ENCODE peak calls at places on chromosomes 16 and 17, in six cellular contexts. I, E, F, K, D and G are unnamed samples.

GRCh38 chr17:78144146-78144719 is 2.0 kb upstream of the C17orf99 start:
- DNase-seq in E (peak), K (peak), I (peak), F (peak), D (no peak), G (no peak)

GRCh38 chr16:1991588-1992474 is 2.1 kb downstream of the SYNGR3 start:
- DNase-seq in D (peak), K (peak), F (peak), E (peak), I (peak), G (peak)

GRCh38 chr16:83138976-83139690 is 512.4 kb downstream of the CDH13 start:
- DNase-seq in I (peak), K (no peak), F (peak), D (no peak), E (no peak), G (no peak)

GRCh38 chr16:49539758-49540157 is 166.2 kb downstream of the C16orf78 start:
- DNase-seq in E (no peak), I (no peak), D (no peak), K (no peak), F (no peak), G (no peak)

GRCh38 chr16:3609895-3610697 is 1.3 kb downstream of the SLX4 start:
- DNase-seq in E (peak), I (no peak), D (no peak), K (no peak), F (no peak), G (no peak)

GRCh38 chr16:56202036-56202435 is 10.7 kb downstream of the GNAO1 start:
- DNase-seq in E (no peak), I (peak), K (peak), F (no peak), D (no peak), G (no peak)

GRCh38 chr16:53912155-53912554 is 208.2 kb downstream of the FTO start:
- DNase-seq in D (no peak), E (no peak), F (no peak), K (no peak), I (no peak), G (no peak)

GRCh38 chr17:6843241-6843890 is 11.8 kb upstream of the TEKT1 start:
- DNase-seq in F (peak), D (no peak), E (no peak), I (peak), K (peak), G (no peak)

GRCh38 chr17:73538445-73538844 is 105.8 kb downstream of the SDK2 start:
- DNase-seq in E (no peak), I (no peak), D (no peak), K (no peak), F (no peak), G (no peak)

GRCh38 chr16:86497551-86498021 is 12.7 kb upstream of the FOXF1 start:
- DNase-seq in I (no peak), K (no peak), D (no peak), E (no peak), F (no peak), G (no peak)

GRCh38 chr16:13923703-13924298 is 3.8 kb downstream of the ERCC4 start:
- DNase-seq in F (peak), E (no peak), I (peak), K (peak), D (no peak), G (no peak)

GRCh38 chr17:30599424-30600061 is 122.3 kb downstream of the GOSR1 start:
- DNase-seq in K (no peak), D (no peak), E (no peak), F (no peak), I (no peak), G (no peak)

GRCh38 chr17:61579961-61580360 is 11.1 kb downstream of the NACA2 start:
- DNase-seq in I (peak), K (no peak), F (peak), E (no peak), D (no peak), G (no peak)

GRCh38 chr16:89253548-89254287 is 36.2 kb downstream of the ZNF778 start:
- DNase-seq in K (no peak), I (no peak), D (no peak), F (no peak), E (no peak), G (no peak)

GRCh38 chr16:59567496-59567895 is 833.4 kb upstream of the GOT2 start:
- DNase-seq in E (no peak), I (no peak), F (no peak), K (no peak), D (no peak), G (no peak)

GRCh38 chr16:59566446-59566845 is 832.3 kb upstream of the GOT2 start:
- DNase-seq in I (peak), D (no peak), E (no peak), K (peak), F (peak), G (no peak)
- TF ChIP-seq CTCF in I (no peak), D (no peak), E (no peak), K (no peak), F (no peak), G (no peak)

DNA sequence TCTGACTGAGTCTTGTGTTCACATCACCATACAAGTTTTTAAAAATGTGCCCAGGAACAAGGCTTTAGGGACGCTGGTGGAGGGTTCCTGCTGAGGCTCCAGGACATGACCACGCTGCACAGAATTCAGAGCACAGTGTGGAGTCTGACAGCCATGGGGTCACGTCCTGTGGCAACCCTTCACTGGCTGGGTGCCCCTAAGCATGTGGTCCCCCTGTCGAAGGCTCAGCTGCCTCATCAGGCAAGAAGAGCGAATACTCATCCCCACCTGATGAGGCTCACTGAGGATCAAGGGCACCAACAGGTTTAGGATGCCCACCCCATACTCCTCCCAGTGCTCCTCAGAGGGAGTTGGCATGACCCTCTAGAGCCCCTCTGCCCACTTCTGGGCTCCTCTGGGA is 5.9 kb downstream of the PNMT start:
- DNase-seq in D (no peak), F (no peak), K (no peak), I (no peak), E (peak), G (no peak)
- TF ChIP-seq CTCF in D (no peak), F (no peak), K (no peak), I (no peak), E (no peak), G (no peak)

DNA sequence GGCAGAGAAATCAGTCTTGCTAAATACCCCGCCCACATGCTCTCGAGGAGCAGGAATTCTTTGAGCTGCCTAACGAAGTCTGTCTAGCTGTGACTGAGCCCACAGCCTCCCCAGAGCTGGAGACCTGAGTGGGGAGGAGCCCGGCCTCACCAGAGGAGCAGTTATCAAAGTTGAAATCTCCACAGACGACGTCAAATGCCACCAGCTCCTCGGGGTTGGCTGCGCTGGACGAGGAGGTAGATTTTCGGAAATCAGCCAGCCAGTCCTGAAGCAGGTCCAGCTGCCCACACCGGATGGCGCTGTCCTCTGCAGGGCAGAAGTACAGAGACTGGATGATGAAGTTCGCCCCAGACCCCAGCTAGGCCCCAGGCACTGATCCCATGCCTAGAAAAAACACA is 53.8 kb downstream of the PRMT7 start:
- DNase-seq in E (no peak), D (no peak), K (peak), I (peak), F (peak), G (no peak)
- TF ChIP-seq CTCF in E (no peak), D (peak), K (no peak), I (no peak), F (peak), G (peak)

GRCh38 chr16:87575027-87575804 is 27.1 kb upstream of the JPH3 start:
- DNase-seq in D (no peak), F (no peak), I (no peak), K (no peak), E (no peak), G (no peak)
- TF ChIP-seq CTCF in D (no peak), F (no peak), I (no peak), K (no peak), E (no peak), G (peak)

GRCh38 chr16:67101683-67102082 is 8.1 kb upstream of the PHAF1 start:
- DNase-seq in E (no peak), K (peak), D (no peak), I (peak), F (peak), G (no peak)

GRCh38 chr16:67104061-67104460 is 5.7 kb upstream of the PHAF1 start:
- DNase-seq in K (peak), D (peak), E (no peak), I (peak), F (peak), G (no peak)

GRCh38 chr16:67100569-67101300 is 9.0 kb upstream of the PHAF1 start:
- DNase-seq in I (no peak), E (no peak), D (no peak), K (peak), F (peak), G (no peak)

GRCh38 chr16:67098599-67098998 is 11.1 kb upstream of the PHAF1 start:
- DNase-seq in D (no peak), K (no peak), I (no peak), F (no peak), E (no peak), G (no peak)

DNA sequence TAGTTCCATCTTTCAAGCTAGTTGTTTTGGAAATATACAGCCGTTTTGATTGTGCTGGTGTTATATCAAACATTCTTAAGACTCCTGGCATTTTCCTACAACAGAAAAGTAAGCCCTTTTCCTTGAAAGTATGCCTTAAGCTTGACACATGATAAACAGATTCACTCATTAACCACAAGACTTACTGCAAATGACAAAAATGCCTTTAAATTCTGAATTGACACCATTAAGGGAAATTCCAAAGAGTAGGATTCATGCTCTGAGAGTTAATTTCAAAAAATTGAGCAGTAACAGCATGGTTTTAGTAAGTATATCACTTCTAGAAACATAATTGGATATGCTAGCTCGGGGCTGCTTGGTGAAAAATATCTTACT is 8.5 kb upstream of the PHAF1 start:
- DNase-seq in K (peak), F (peak), I (peak), D (no peak), E (no peak), G (no peak)
- TF ChIP-seq CTCF in K (no peak), F (no peak), I (no peak), D (no peak), E (no peak), G (no peak)

DNA sequence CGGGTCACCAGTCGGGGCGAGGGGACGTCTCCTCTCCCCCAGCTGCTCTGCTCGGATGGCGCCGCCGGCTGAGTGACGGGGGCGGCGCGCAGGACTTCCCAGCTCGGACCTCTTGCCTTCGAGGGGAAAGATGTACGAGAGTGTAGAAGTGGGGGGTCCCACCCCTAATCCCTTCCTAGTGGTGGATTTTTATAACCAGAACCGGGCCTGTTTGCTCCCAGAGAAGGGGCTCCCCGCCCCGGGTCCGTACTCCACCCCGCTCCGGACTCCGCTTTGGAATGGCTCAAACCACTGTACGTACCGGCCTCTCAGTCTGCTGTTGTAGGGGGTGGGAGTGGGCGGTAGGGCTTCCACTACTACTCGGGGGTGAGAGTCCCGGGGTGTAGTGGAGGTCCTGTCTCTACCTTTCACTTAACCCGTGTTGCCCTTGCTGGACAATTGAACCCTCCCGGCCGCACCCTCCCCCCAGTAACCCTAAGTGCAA is 21.9 kb downstream of the GJD3 start:
- DNase-seq in K (no peak), I (no peak), D (no peak), F (no peak), E (no peak), G (no peak)
- TF ChIP-seq CTCF in K (no peak), I (no peak), D (no peak), F (no peak), E (no peak), G (peak)

GRCh38 chr16:81879625-81880024 is 100.5 kb downstream of the PLCG2 start:
- DNase-seq in F (no peak), I (no peak), K (no peak), E (no peak), D (no peak), G (no peak)
- TF ChIP-seq CTCF in F (no peak), I (no peak), K (no peak), E (no peak), D (no peak), G (no peak)